ENCODE peak calls at places on chromosomes 7 and 10, in nine cellular contexts. J, O, L, Y, F, D, S, G and N are unnamed samples.

GRCh38 chr7:117322741-117323584 is at the start of gene WNT2:
- DNase-seq in J (no peak), L (no peak), F (no peak), D (no peak), G (no peak), S (peak; percentile 58), Y (no peak), O (no peak), N (no peak)

GRCh38 chr10:104259999-104260774 is 5.5 kb downstream of the GSTO1 start:
- DNase-seq in O (no peak), F (no peak), S (peak; percentile 41), L (no peak), D (no peak), Y (no peak), G (no peak), J (no peak), N (no peak)

GRCh38 chr7:154409703-154410311 is 357.6 kb downstream of the DPP6 start:
- DNase-seq in L (no peak), D (no peak), G (no peak), Y (no peak), O (no peak), S (peak; percentile 57), J (no peak), F (no peak), N (no peak)

GRCh38 chr7:152185514-152185913 is 160.0 kb downstream of the GALNT11 start:
- DNase-seq in O (no peak), S (no peak), G (no peak), D (no peak), J (no peak), F (no peak), L (no peak), Y (no peak), N (no peak)

GRCh38 chr10:15624405-15625191 is 95.1 kb downstream of the ITGA8 start:
- DNase-seq in O (no peak), S (no peak), F (no peak), L (no peak), D (no peak), G (peak; percentile 77), Y (no peak), J (no peak), N (no peak)

GRCh38 chr10:88042162-88043100 is 179.0 kb downstream of the PTEN start:
- DNase-seq in G (no peak), F (no peak), O (no peak), Y (no peak), L (no peak), J (peak; percentile 87), D (no peak), S (peak; percentile 79), N (no peak)

GRCh38 chr10:110076559-110077318 is 69.0 kb downstream of the ADD3 start:
- DNase-seq in Y (peak; percentile 36), L (no peak), G (no peak), J (peak; percentile 57), O (no peak), F (no peak), S (peak; percentile 48), D (no peak), N (no peak)

GRCh38 chr10:7922707-7923106 is 104.4 kb downstream of the TAF3 start:
- DNase-seq in J (no peak), F (no peak), S (no peak), O (no peak), Y (no peak), L (no peak), G (no peak), D (no peak), N (no peak)

GRCh38 chr7:5671053-5671452 is 110.4 kb downstream of the RNF216 start:
- DNase-seq in D (no peak), G (no peak), F (no peak), S (no peak), L (no peak), Y (no peak), O (no peak), J (no peak), N (no peak)

GRCh38 chr10:119162693-119163092 is 2.8 kb downstream of the SFXN4 start:
- DNase-seq in J (no peak), D (no peak), F (no peak), O (no peak), G (no peak), Y (no peak), S (no peak), L (no peak), N (no peak)

GRCh38 chr7:37714606-37715005 is 31.0 kb downstream of the GPR141 start:
- DNase-seq in F (no peak), L (no peak), O (no peak), J (no peak), Y (no peak), S (no peak), D (no peak), G (no peak), N (no peak)

GRCh38 chr7:99010281-99010680 is 131.9 kb downstream of the TRRAP start:
- DNase-seq in S (no peak), Y (no peak), F (peak; percentile 35), L (no peak), G (no peak), O (no peak), D (no peak), J (no peak), N (no peak)

GRCh38 chr7:108028111-108028510 is 25.1 kb upstream of the LAMB1 start:
- DNase-seq in Y (no peak), O (no peak), L (no peak), S (no peak), D (no peak), J (no peak), F (no peak), G (no peak), N (no peak)

GRCh38 chr7:105198223-105198622 is 184.2 kb downstream of the KMT2E start:
- DNase-seq in Y (no peak), J (no peak), L (no peak), O (no peak), S (peak; percentile 94), F (no peak), D (no peak), G (no peak), N (no peak)

GRCh38 chr7:130793855-130794618 is 60.0 kb upstream of the KLF14 start:
- DNase-seq in S (peak; percentile 36), Y (no peak), D (no peak), O (no peak), F (no peak), G (no peak), J (peak; percentile 5), L (no peak), N (no peak)

GRCh38 chr7:81232084-81232799 is 313.4 kb upstream of the SEMA3C start:
- DNase-seq in Y (no peak), G (peak; percentile 65), L (no peak), O (no peak), J (no peak), F (no peak), D (no peak), S (no peak), N (no peak)

GRCh38 chr7:28477041-28477442 is 64.7 kb downstream of the CREB5 start:
- DNase-seq in S (no peak), J (no peak), Y (no peak), D (no peak), G (no peak), F (no peak), L (no peak), O (no peak), N (no peak)

GRCh38 chr7:25632616-25633015 is 404.3 kb upstream of the NPVF start:
- DNase-seq in F (no peak), G (no peak), L (no peak), D (no peak), J (no peak), O (no peak), S (no peak), Y (no peak), N (no peak)

GRCh38 chr10:61708841-61709240 is 46.1 kb downstream of the CABCOCO1 start:
- DNase-seq in L (no peak), S (no peak), D (no peak), O (no peak), J (no peak), Y (no peak), F (no peak), G (no peak), N (no peak)

GRCh38 chr7:29865526-29865925 is 59.2 kb downstream of the WIPF3 start:
- DNase-seq in O (no peak), G (no peak), D (no peak), F (no peak), J (peak; percentile 46), Y (no peak), L (no peak), S (peak; percentile 78), N (no peak)

GRCh38 chr10:132428486-132428885 is 31.5 kb downstream of the PWWP2B start:
- DNase-seq in L (no peak), G (no peak), O (no peak), D (no peak), J (no peak), F (no peak), Y (no peak), S (no peak), N (no peak)